ENCODE peak calls at places on chromosomes 4 and X, in five cellular contexts. J is NCI-H187; X is effector memory CD8-positive, alpha-beta T cell; K is fibroblast of lung; R is hepatic stellate cell. B is an unnamed sample.

GRCh38 chr4:101005659-101006058 is 341.7 kb downstream of the PPP3CA start:
- DNase-seq in R (no peak), K (no peak), J (no peak), X (no peak), B (no peak)

GRCh38 chr4:184267673-184268573 is 50.2 kb upstream of the ENPP6 start:
- DNase-seq in K (peak), J (no peak), X (peak), R (peak), B (peak)

GRCh38 chr4:38603652-38604051 is 60.3 kb upstream of the KLF3 start:
- DNase-seq in K (no peak), R (no peak), J (no peak), X (no peak), B (no peak)

GRCh38 chrX:44495091-44495490 is 47.6 kb downstream of the FUNDC1 start:
- DNase-seq in X (no peak), R (no peak), J (no peak), K (no peak), B (no peak)

GRCh38 chr4:138259801-138260200 is 17.7 kb upstream of the SLC7A11 start:
- DNase-seq in K (peak), R (no peak), X (no peak), J (no peak), B (no peak)

GRCh38 chr4:21454196-21454595 is 494.4 kb downstream of the KCNIP4 start:
- DNase-seq in J (no peak), R (no peak), X (no peak), K (no peak), B (no peak)

GRCh38 chr4:61212788-61213187 is 12.7 kb downstream of the ADGRL3 start:
- DNase-seq in J (no peak), R (no peak), K (no peak), X (no peak), B (no peak)

GRCh38 chrX:74536142-74537010 is 78.0 kb downstream of the RLIM start:
- DNase-seq in X (no peak), R (peak), J (peak), K (peak), B (peak)

GRCh38 chr4:336099-336892 is 1.3 kb upstream of the ZNF141 start:
- DNase-seq in X (no peak), K (peak), J (no peak), R (peak), B (peak)

GRCh38 chrX:41824551-41824950 is 98.8 kb downstream of the CASK start:
- DNase-seq in J (no peak), R (peak), X (no peak), K (peak), B (no peak)

GRCh38 chr4:2862528-2862927 is 18.9 kb downstream of the ADD1 start:
- DNase-seq in R (no peak), K (no peak), X (no peak), J (no peak), B (no peak)

GRCh38 chr4:168848977-168849687 is 160.9 kb downstream of the CBR4 start:
- DNase-seq in J (no peak), R (no peak), X (no peak), K (no peak), B (no peak)

GRCh38 chr4:185792384-185793146 is 19.4 kb downstream of the SORBS2 start:
- DNase-seq in J (no peak), X (no peak), K (peak), R (peak), B (no peak)

GRCh38 chrX:137040113-137040794 is 6.5 kb upstream of the GPR101 start:
- DNase-seq in K (no peak), J (no peak), R (no peak), X (no peak), B (no peak)

GRCh38 chr4:75995727-75996126 is 5.0 kb upstream of the SDAD1 start:
- DNase-seq in R (peak), J (peak), K (peak), X (peak), B (no peak)

B was measured in heart left ventricle.